ENCODE peak calls at places on chromosomes 13 and 19, in eight cellular contexts. T is left ventricle myocardium inferior, P is neural progenitor cell, M is ovary, Q is endothelial cell of umbilical vein, N is gastrocnemius medialis, F is colonic mucosa, W is PC-9. Y is an unnamed sample.
A peak's percentile ranks its signal among the peaks of the same experiment; 100 is the strongest.

GRCh38 chr13:112732679-112733078 is 42.8 kb downstream of the ATP11A start:
- DNase-seq in M (no peak), F (no peak), Q (no peak), N (no peak), P (no peak), T (no peak), W (peak; percentile 71), Y (no peak)

GRCh38 chr13:108083056-108083455 is 132.3 kb downstream of the LIG4 start:
- DNase-seq in T (no peak), M (no peak), N (no peak), W (no peak), P (no peak), Q (peak; percentile 1), F (no peak), Y (no peak)

GRCh38 chr19:36547001-36547732 is 19.1 kb upstream of the ZNF260 start:
- DNase-seq in T (no peak), M (no peak), F (no peak), W (peak; percentile 38), N (no peak), Q (peak; percentile 13), P (no peak), Y (no peak)

GRCh38 chr19:7507884-7508283 is 8.0 kb upstream of the ZNF358 start:
- DNase-seq in W (peak; percentile 95), P (peak; percentile 73), T (peak; percentile 55), M (peak; percentile 64), F (peak; percentile 87), N (peak; percentile 67), Q (peak; percentile 80), Y (peak; percentile 79)

GRCh38 chr13:101416181-101417042 is at the start of gene NALCN:
- DNase-seq in M (no peak), F (no peak), P (peak; percentile 71), Q (peak; percentile 49), N (no peak), T (peak; percentile 22), W (peak; percentile 51), Y (no peak)

GRCh38 chr19:294819-295686 is 3.9 kb upstream of the PLPP2 start:
- DNase-seq in M (no peak), W (no peak), F (peak; percentile 42), T (no peak), N (no peak), P (peak; percentile 80), Q (no peak), Y (no peak)

GRCh38 chr13:102291587-102292218 is 110.1 kb downstream of the FGF14 start:
- DNase-seq in N (no peak), Q (no peak), W (no peak), T (no peak), F (no peak), P (no peak), M (no peak), Y (no peak)

GRCh38 chr19:4075373-4075772 is 8.7 kb upstream of the ZBTB7A start:
- DNase-seq in T (no peak), Q (peak; percentile 23), N (no peak), F (no peak), P (no peak), W (no peak), M (no peak), Y (no peak)

GRCh38 chr19:10553943-10554381 is 10.3 kb downstream of the ATG4D start:
- DNase-seq in W (no peak), Q (no peak), P (no peak), F (peak; percentile 33), T (no peak), N (no peak), M (no peak), Y (no peak)

GRCh38 chr19:10113592-10113963 is 2.1 kb downstream of the P2RY11 start:
- DNase-seq in N (no peak), F (no peak), Q (no peak), P (no peak), T (no peak), W (no peak), M (no peak), Y (no peak)

GRCh38 chr19:5331790-5332189 is 8.8 kb downstream of the PTPRS start:
- DNase-seq in N (no peak), F (no peak), P (no peak), Q (no peak), M (no peak), W (no peak), T (no peak), Y (no peak)

GRCh38 chr13:80116107-80116506 is 224.8 kb downstream of the SPRY2 start:
- DNase-seq in P (no peak), M (no peak), N (no peak), T (no peak), W (no peak), F (no peak), Q (peak; percentile 10), Y (no peak)

GRCh38 chr13:91249370-91249769 is 98.1 kb upstream of the MIR17HG start:
- DNase-seq in M (no peak), P (no peak), W (no peak), F (no peak), N (no peak), T (no peak), Q (no peak), Y (no peak)

GRCh38 chr19:45507864-45508680 is 793 bp downstream of the VASP start:
- DNase-seq in P (peak; percentile 57), M (peak; percentile 52), F (peak; percentile 74), N (no peak), W (no peak), T (no peak), Q (peak; percentile 24), Y (no peak)

GRCh38 chr19:54893406-54893805 is 12.5 kb upstream of the NCR1 start:
- DNase-seq in T (no peak), W (no peak), N (no peak), P (no peak), Q (no peak), M (no peak), F (no peak), Y (no peak)

GRCh38 chr13:85009447-85009846 is 789.8 kb downstream of the SLITRK6 start:
- DNase-seq in T (no peak), N (no peak), M (no peak), P (no peak), F (no peak), Q (no peak), W (no peak), Y (no peak)

GRCh38 chr13:40438022-40438692 is 228.3 kb downstream of the FOXO1 start:
- DNase-seq in M (no peak), W (no peak), N (no peak), F (no peak), T (no peak), Q (peak; percentile 72), P (no peak), Y (no peak)

GRCh38 chr13:33548065-33548464 is 262.5 kb upstream of the STARD13 start:
- DNase-seq in Q (no peak), T (no peak), N (no peak), P (no peak), W (no peak), M (no peak), F (no peak), Y (no peak)

GRCh38 chr19:1063030-1063908 is 3.7 kb upstream of the ARHGAP45 start:
- DNase-seq in Q (no peak), N (no peak), W (peak; percentile 58), P (no peak), F (peak; percentile 37), T (no peak), M (no peak), Y (no peak)

GRCh38 chr13:114025432-114026127 is 51.7 kb upstream of the C13orf46 start:
- DNase-seq in F (no peak), W (no peak), P (peak; percentile 38), T (no peak), M (peak; percentile 71), N (no peak), Q (no peak), Y (no peak)

GRCh38 chr19:21022996-21023395 is 2.5 kb downstream of the ZNF430 start:
- DNase-seq in Q (no peak), N (no peak), M (no peak), T (no peak), P (no peak), F (no peak), W (peak; percentile 54), Y (no peak)

GRCh38 chr19:4556574-4557185 is 2.8 kb downstream of the SEMA6B start:
- DNase-seq in M (no peak), W (peak; percentile 41), T (no peak), P (peak; percentile 48), F (peak; percentile 57), N (no peak), Q (peak; percentile 43), Y (no peak)

GRCh38 chr13:40537146-40537895 is 129.1 kb downstream of the FOXO1 start:
- DNase-seq in P (peak; percentile 18), F (no peak), N (no peak), M (no peak), Q (no peak), W (no peak), T (no peak), Y (no peak)

GRCh38 chr13:50389726-50390125 is 374.5 kb downstream of the KCNRG start:
- DNase-seq in F (no peak), M (no peak), W (no peak), Q (peak; percentile 92), N (no peak), P (no peak), T (no peak), Y (no peak)

GRCh38 chr13:102569488-102569887 is 27.3 kb upstream of the TPP2 start:
- DNase-seq in Q (no peak), M (no peak), F (no peak), T (no peak), P (no peak), W (no peak), N (no peak), Y (no peak)

GRCh38 chr13:110640591-110641029 is 25.3 kb downstream of the NAXD start:
- DNase-seq in M (peak; percentile 55), Q (peak; percentile 16), F (no peak), T (peak; percentile 60), N (peak; percentile 61), P (no peak), W (no peak), Y (no peak)
- H3K27ac ChIP-seq in M (no peak overlapping the region), Q (no peak overlapping the region), F (no peak overlapping the region), T (peak overlapping the region; percentile 62), N (peak overlapping the region; percentile 45), P (no peak overlapping the region), W (no peak overlapping the region), Y (peak overlapping the region; percentile 7)

GRCh38 chr19:16896913-16897571 is 8.2 kb downstream of the F2RL3 start:
- DNase-seq in T (peak; percentile 94), W (peak; percentile 41), P (peak; percentile 98), M (peak; percentile 96), F (peak; percentile 95), Q (peak; percentile 97), N (peak; percentile 81), Y (peak; percentile 94)
- H3K27ac ChIP-seq in T (peak overlapping the region; percentile 87), W (no peak overlapping the region), P (no peak overlapping the region), M (peak overlapping the region; percentile 94), F (peak overlapping the region; percentile 74), Q (no peak overlapping the region), N (peak overlapping the region; percentile 61), Y (peak overlapping the region; percentile 81)

DNA sequence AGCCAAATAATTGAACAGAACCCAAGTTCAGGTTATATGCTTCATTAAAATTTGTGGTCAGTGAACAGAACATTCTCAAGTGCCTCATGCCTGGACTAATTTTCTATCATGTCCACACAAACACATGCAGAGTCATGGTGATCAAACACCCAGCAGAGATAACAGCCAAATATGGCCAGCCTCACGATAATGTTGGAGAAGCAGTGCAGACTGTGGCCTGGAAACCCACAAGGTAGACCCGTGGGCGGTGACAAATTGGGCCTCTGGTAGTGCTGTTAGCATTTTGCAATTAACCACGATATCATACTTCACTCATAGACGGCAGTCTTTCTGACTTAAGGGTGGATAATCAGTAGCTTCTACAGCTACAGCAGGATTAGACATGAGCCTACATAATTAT is 35.0 kb upstream of the VWA8 start:
- DNase-seq in F (no peak), T (no peak), N (no peak), M (no peak), Q (no peak), W (no peak), P (no peak), Y (no peak)
- H3K27ac ChIP-seq in F (no peak overlapping the region), T (no peak overlapping the region), N (no peak overlapping the region), M (no peak overlapping the region), Q (no peak overlapping the region), W (no peak overlapping the region), P (no peak overlapping the region), Y (peak overlapping the region; percentile 25)

GRCh38 chr19:13506550-13506878 is 235 bp upstream of the CACNA1A start:
- DNase-seq in F (no peak), P (peak; percentile 57), Q (no peak), M (no peak), T (no peak), W (no peak), N (no peak), Y (no peak)
- H3K27ac ChIP-seq in F (no peak overlapping the region), P (no peak overlapping the region), Q (no peak overlapping the region), M (no peak overlapping the region), T (no peak overlapping the region), W (no peak overlapping the region), N (no peak overlapping the region), Y (no peak overlapping the region)